ENCODE peak calls at places on chromosomes 5 and 9, in four cellular contexts. P is activated CD8-positive, alpha-beta memory T cell treated with anti-CD3 and anti-CD28 coated beads for 48 hours; L is activated CD8-positive, alpha-beta T cell treated with anti-CD3 and anti-CD28 coated beads for 36 hours; T is endothelial cell. Y is an unnamed sample.

GRCh38 chr9:134748637-134749036 is 107.0 kb downstream of the COL5A1 start:
- DNase-seq in T (no peak), L (no peak), P (no peak), Y (no peak)

GRCh38 chr5:120366047-120366446 is 98.1 kb upstream of the PRR16 start:
- DNase-seq in L (no peak), P (no peak), T (no peak), Y (no peak)

GRCh38 chr9:96619491-96620154 is at the start of gene CDC14B:
- DNase-seq in L (peak), T (peak), P (peak), Y (peak)

GRCh38 chr5:142915840-142916424 is 145.8 kb downstream of the ARHGAP26 start:
- DNase-seq in L (peak), T (peak), P (no peak), Y (peak)

GRCh38 chr9:79562749-79563386 is 8.9 kb upstream of the TLE4 start:
- DNase-seq in P (no peak), T (no peak), L (no peak), Y (no peak)

GRCh38 chr5:119954106-119954505 is 324.7 kb downstream of the FAM170A start:
- DNase-seq in P (no peak), L (no peak), T (no peak), Y (no peak)

GRCh38 chr5:150511641-150512367 is 3.9 kb downstream of the NDST1 start:
- DNase-seq in P (no peak), L (no peak), T (peak), Y (peak)

GRCh38 chr5:124746916-124747769 is 704 bp upstream of the ZNF608 start:
- DNase-seq in L (peak), T (peak), P (no peak), Y (peak)

GRCh38 chr5:96001262-96001661 is 39.6 kb upstream of the ELL2 start:
- DNase-seq in T (no peak), L (no peak), P (no peak), Y (no peak)

GRCh38 chr9:23541976-23542375 is 284.1 kb downstream of the ELAVL2 start:
- DNase-seq in P (no peak), L (no peak), T (no peak), Y (no peak)

GRCh38 chr9:114958021-114958846 is 27.8 kb upstream of the TNFSF8 start:
- DNase-seq in T (no peak), P (peak), L (peak), Y (no peak)

GRCh38 chr5:38853753-38854470 is 8.1 kb downstream of the OSMR start:
- DNase-seq in L (no peak), P (no peak), T (no peak), Y (no peak)

GRCh38 chr9:84277646-84278045 is 62.9 kb downstream of the SLC28A3 start:
- DNase-seq in P (no peak), T (no peak), L (no peak), Y (no peak)

GRCh38 chr5:134465856-134466240 is 54.2 kb upstream of the CDKN2AIPNL start:
- DNase-seq in P (peak), T (peak), L (peak), Y (peak)